ENCODE peak calls at places on chromosome 16, in four cellular contexts. I, Y, N and Z are unnamed samples.

GRCh38 chr16:27579086-27579980 is 29.4 kb downstream of the KATNIP start:
- DNase-seq in I (no peak), Y (no peak), N (no peak), Z (no peak)

GRCh38 chr16:30980434-30980833 is 4.6 kb upstream of the HSD3B7 start:
- DNase-seq in I (no peak), Y (no peak), N (no peak), Z (no peak)

GRCh38 chr16:79950932-79951719 is 350.6 kb upstream of the MAF start:
- DNase-seq in I (no peak), Y (no peak), N (no peak), Z (no peak)

GRCh38 chr16:31354394-31355291 is at the start of gene ITGAX:
- DNase-seq in I (no peak), Y (peak), N (peak), Z (no peak)

GRCh38 chr16:23432176-23433128 is 20.5 kb downstream of the COG7 start:
- DNase-seq in I (no peak), Y (no peak), N (no peak), Z (no peak)

GRCh38 chr16:2048116-2048543 is 345 bp downstream of the TSC2 start:
- DNase-seq in I (no peak), Y (peak), N (no peak), Z (no peak)

GRCh38 chr16:52592778-52593177 is 45.8 kb upstream of the TOX3 start:
- DNase-seq in I (no peak), Y (no peak), N (no peak), Z (no peak)

GRCh38 chr16:56611281-56611833 is 3.0 kb downstream of the MT2A start:
- DNase-seq in I (no peak), Y (peak), N (no peak), Z (no peak)

GRCh38 chr16:23866628-23867027 is 30.8 kb downstream of the PRKCB start:
- DNase-seq in I (no peak), Y (no peak), N (no peak), Z (no peak)

GRCh38 chr16:10886739-10887269 is 9.8 kb downstream of the CIITA start:
- DNase-seq in I (no peak), Y (no peak), N (no peak), Z (no peak)

GRCh38 chr16:4015275-4015990 is 100.8 kb downstream of the ADCY9 start:
- DNase-seq in I (no peak), Y (peak), N (no peak), Z (no peak)

GRCh38 chr16:20348365-20349185 is 3.9 kb downstream of the UMOD start:
- DNase-seq in I (no peak), Y (peak), N (no peak), Z (no peak)

GRCh38 chr16:68920349-68920748 is 77.0 kb downstream of the TANGO6 start:
- DNase-seq in I (no peak), Y (no peak), N (no peak), Z (no peak)

GRCh38 chr16:75860654-75861053 is 134.4 kb upstream of the CPHXL start:
- DNase-seq in I (no peak), Y (no peak), N (no peak), Z (no peak)

GRCh38 chr16:57873218-57873617 is 70.9 kb upstream of the KIFC3 start:
- DNase-seq in I (no peak), Y (no peak), N (no peak), Z (no peak)